ENCODE peak calls at places on chromosomes 3 and 15, in six cellular contexts. One of them, this sample, is unnamed.

GRCh38 chr15:52086001-52086786 is 26.4 kb downstream of the BCL2L10 start:
- DNase-seq in GM20000: no peak
- DNase-seq in nephron progenitor cell: no peak
- DNase-seq in AG10803: no peak
- DNase-seq in heart left ventricle: no peak
- DNase-seq in mesothelial cell of epicardium: no peak
- DNase-seq in this sample: no peak

GRCh38 chr3:141686477-141687280 is 51.4 kb upstream of the RNF7 start:
- DNase-seq in GM20000: no peak
- DNase-seq in heart left ventricle: peak
- DNase-seq in mesothelial cell of epicardium: no peak
- DNase-seq in nephron progenitor cell: no peak
- DNase-seq in AG10803: peak
- DNase-seq in this sample: no peak

GRCh38 chr3:25576836-25577454 is 87.8 kb downstream of the TOP2B start:
- DNase-seq in heart left ventricle: no peak
- DNase-seq in AG10803: no peak
- DNase-seq in GM20000: no peak
- DNase-seq in nephron progenitor cell: no peak
- DNase-seq in mesothelial cell of epicardium: no peak
- DNase-seq in this sample: no peak

GRCh38 chr3:136929984-136930671 is 27.7 kb upstream of the IL20RB start:
- DNase-seq in GM20000: no peak
- DNase-seq in AG10803: peak
- DNase-seq in mesothelial cell of epicardium: no peak
- DNase-seq in nephron progenitor cell: no peak
- DNase-seq in heart left ventricle: peak
- DNase-seq in this sample: no peak

GRCh38 chr3:16653712-16654111 is 48.5 kb upstream of the DAZL start:
- DNase-seq in mesothelial cell of epicardium: no peak
- DNase-seq in heart left ventricle: no peak
- DNase-seq in GM20000: no peak
- DNase-seq in nephron progenitor cell: no peak
- DNase-seq in AG10803: no peak
- DNase-seq in this sample: no peak

GRCh38 chr3:155746703-155747102 is 1.8 kb upstream of the PLCH1 start:
- DNase-seq in nephron progenitor cell: no peak
- DNase-seq in heart left ventricle: no peak
- DNase-seq in mesothelial cell of epicardium: no peak
- DNase-seq in AG10803: no peak
- DNase-seq in GM20000: no peak
- DNase-seq in this sample: no peak

GRCh38 chr3:194220776-194221735 is 85.1 kb downstream of the HES1 start:
- DNase-seq in nephron progenitor cell: no peak
- DNase-seq in AG10803: no peak
- DNase-seq in GM20000: no peak
- DNase-seq in mesothelial cell of epicardium: no peak
- DNase-seq in heart left ventricle: no peak
- DNase-seq in this sample: no peak

GRCh38 chr3:187150599-187150998 is 11.3 kb upstream of the RPL39L start:
- DNase-seq in AG10803: no peak
- DNase-seq in heart left ventricle: no peak
- DNase-seq in mesothelial cell of epicardium: no peak
- DNase-seq in nephron progenitor cell: no peak
- DNase-seq in GM20000: peak
- DNase-seq in this sample: no peak

GRCh38 chr3:146164071-146164470 is 3.1 kb upstream of the PLOD2 start:
- DNase-seq in mesothelial cell of epicardium: no peak
- DNase-seq in heart left ventricle: no peak
- DNase-seq in AG10803: no peak
- DNase-seq in GM20000: no peak
- DNase-seq in nephron progenitor cell: no peak
- DNase-seq in this sample: no peak

GRCh38 chr15:68055224-68055705 is 1.1 kb downstream of the PIAS1 start:
- DNase-seq in mesothelial cell of epicardium: no peak
- DNase-seq in AG10803: peak
- DNase-seq in heart left ventricle: no peak
- DNase-seq in nephron progenitor cell: peak
- DNase-seq in GM20000: peak
- DNase-seq in this sample: no peak

GRCh38 chr3:64595253-64595694 is 92.5 kb downstream of the ADAMTS9 start:
- DNase-seq in AG10803: peak
- DNase-seq in GM20000: no peak
- DNase-seq in nephron progenitor cell: no peak
- DNase-seq in heart left ventricle: peak
- DNase-seq in mesothelial cell of epicardium: no peak
- DNase-seq in this sample: no peak

GRCh38 chr3:46334911-46335478 is 18.9 kb upstream of the CCR2 start:
- DNase-seq in GM20000: no peak
- DNase-seq in heart left ventricle: no peak
- DNase-seq in mesothelial cell of epicardium: no peak
- DNase-seq in AG10803: peak
- DNase-seq in nephron progenitor cell: no peak
- DNase-seq in this sample: no peak

GRCh38 chr15:58286541-58286940 is 145.2 kb upstream of the LIPC start:
- DNase-seq in heart left ventricle: no peak
- DNase-seq in AG10803: no peak
- DNase-seq in GM20000: no peak
- DNase-seq in nephron progenitor cell: no peak
- DNase-seq in mesothelial cell of epicardium: no peak
- DNase-seq in this sample: no peak

GRCh38 chr3:79878697-79879096 is 110.9 kb upstream of the ROBO1 start:
- DNase-seq in nephron progenitor cell: no peak
- DNase-seq in heart left ventricle: no peak
- DNase-seq in mesothelial cell of epicardium: no peak
- DNase-seq in AG10803: no peak
- DNase-seq in GM20000: no peak
- DNase-seq in this sample: no peak

GRCh38 chr3:77319711-77320110 is 279.8 kb downstream of the ROBO2 start:
- DNase-seq in mesothelial cell of epicardium: no peak
- DNase-seq in GM20000: no peak
- DNase-seq in AG10803: no peak
- DNase-seq in heart left ventricle: no peak
- DNase-seq in nephron progenitor cell: no peak
- DNase-seq in this sample: no peak

GRCh38 chr15:92277776-92278175 is 115.9 kb upstream of the ST8SIA2 start:
- DNase-seq in mesothelial cell of epicardium: no peak
- DNase-seq in nephron progenitor cell: no peak
- DNase-seq in GM20000: no peak
- DNase-seq in heart left ventricle: no peak
- DNase-seq in AG10803: peak
- DNase-seq in this sample: no peak

GRCh38 chr3:177345973-177346503 is 148.8 kb upstream of the TBL1XR1 start:
- DNase-seq in nephron progenitor cell: no peak
- DNase-seq in heart left ventricle: no peak
- DNase-seq in GM20000: no peak
- DNase-seq in mesothelial cell of epicardium: no peak
- DNase-seq in AG10803: no peak
- DNase-seq in this sample: no peak

GRCh38 chr15:37101634-37102314 is 1.4 kb upstream of the MEIS2 start:
- DNase-seq in AG10803: peak
- DNase-seq in heart left ventricle: peak
- DNase-seq in GM20000: peak
- DNase-seq in mesothelial cell of epicardium: peak
- DNase-seq in nephron progenitor cell: peak
- DNase-seq in this sample: no peak

GRCh38 chr3:107775958-107776357 is 253.2 kb downstream of the BBX start:
- DNase-seq in AG10803: no peak
- DNase-seq in mesothelial cell of epicardium: no peak
- DNase-seq in GM20000: no peak
- DNase-seq in heart left ventricle: no peak
- DNase-seq in nephron progenitor cell: no peak
- DNase-seq in this sample: no peak

GRCh38 chr3:38549957-38550840 is 54.1 kb downstream of the EXOG start:
- DNase-seq in mesothelial cell of epicardium: no peak
- DNase-seq in GM20000: no peak
- DNase-seq in AG10803: no peak
- DNase-seq in nephron progenitor cell: no peak
- DNase-seq in heart left ventricle: no peak
- DNase-seq in this sample: no peak

GRCh38 chr3:194019766-194020165 is 116.2 kb upstream of the HES1 start:
- DNase-seq in mesothelial cell of epicardium: no peak
- DNase-seq in AG10803: no peak
- DNase-seq in heart left ventricle: no peak
- DNase-seq in GM20000: no peak
- DNase-seq in nephron progenitor cell: peak
- DNase-seq in this sample: no peak

GRCh38 chr3:25441234-25441856 is 13.3 kb downstream of the RARB start:
- DNase-seq in AG10803: no peak
- DNase-seq in heart left ventricle: no peak
- DNase-seq in nephron progenitor cell: no peak
- DNase-seq in GM20000: peak
- DNase-seq in mesothelial cell of epicardium: no peak
- DNase-seq in this sample: no peak

GRCh38 chr3:10173926-10174435 is 9.3 kb downstream of the IRAK2 start:
- DNase-seq in GM20000: no peak
- DNase-seq in mesothelial cell of epicardium: no peak
- DNase-seq in heart left ventricle: peak
- DNase-seq in nephron progenitor cell: no peak
- DNase-seq in AG10803: peak
- DNase-seq in this sample: no peak

GRCh38 chr3:191051037-191051436 is 148.0 kb upstream of the OSTN start:
- DNase-seq in GM20000: peak
- DNase-seq in heart left ventricle: no peak
- DNase-seq in mesothelial cell of epicardium: no peak
- DNase-seq in nephron progenitor cell: no peak
- DNase-seq in AG10803: peak
- DNase-seq in this sample: no peak

GRCh38 chr3:30017882-30018281 is 588.5 kb upstream of the TGFBR2 start:
- DNase-seq in AG10803: no peak
- DNase-seq in nephron progenitor cell: no peak
- DNase-seq in heart left ventricle: no peak
- DNase-seq in mesothelial cell of epicardium: no peak
- DNase-seq in GM20000: no peak
- DNase-seq in this sample: no peak

GRCh38 chr3:45968149-45968548 is 24.9 kb downstream of the CXCR6 start:
- DNase-seq in GM20000: no peak
- DNase-seq in nephron progenitor cell: no peak
- DNase-seq in mesothelial cell of epicardium: no peak
- DNase-seq in heart left ventricle: no peak
- DNase-seq in AG10803: no peak
- DNase-seq in this sample: no peak

GRCh38 chr3:29773481-29773880 is 492.6 kb downstream of the RBMS3 start:
- DNase-seq in heart left ventricle: no peak
- DNase-seq in GM20000: no peak
- DNase-seq in AG10803: no peak
- DNase-seq in mesothelial cell of epicardium: no peak
- DNase-seq in nephron progenitor cell: no peak
- DNase-seq in this sample: no peak

GRCh38 chr15:99502661-99503060 is 63.1 kb upstream of the MEF2A start:
- DNase-seq in GM20000: no peak
- DNase-seq in AG10803: no peak
- DNase-seq in heart left ventricle: no peak
- DNase-seq in nephron progenitor cell: no peak
- DNase-seq in mesothelial cell of epicardium: no peak
- DNase-seq in this sample: no peak

GRCh38 chr3:54240-54639 is 142.3 kb upstream of the CHL1 start:
- DNase-seq in nephron progenitor cell: no peak
- DNase-seq in GM20000: no peak
- DNase-seq in mesothelial cell of epicardium: no peak
- DNase-seq in heart left ventricle: no peak
- DNase-seq in AG10803: no peak
- DNase-seq in this sample: no peak
- TF ChIP-seq CTCF in nephron progenitor cell: no peak
- TF ChIP-seq CTCF in GM20000: no peak
- TF ChIP-seq CTCF in mesothelial cell of epicardium: no peak
- TF ChIP-seq CTCF in heart left ventricle: no peak
- TF ChIP-seq CTCF in AG10803: no peak
- TF ChIP-seq CTCF in this sample: no peak

DNA sequence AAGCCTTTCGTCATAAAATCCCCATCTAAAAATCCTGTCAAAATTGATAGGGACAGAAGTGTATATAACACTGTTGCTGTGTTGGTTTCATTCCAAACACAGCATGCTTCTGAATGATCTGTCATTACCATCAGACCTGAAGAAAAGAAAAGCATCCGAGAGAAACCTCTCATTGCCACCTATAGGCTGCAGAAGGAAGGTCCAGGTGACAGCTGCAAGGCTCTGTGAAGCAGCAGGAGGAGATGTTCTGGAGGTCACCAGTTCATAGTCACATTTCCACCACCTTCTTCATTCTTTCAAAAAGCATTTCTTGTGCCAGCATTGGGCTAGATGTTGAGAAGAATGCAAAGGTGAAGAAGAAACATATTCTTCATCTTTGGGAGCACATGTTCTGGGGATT is 503.7 kb upstream of the NR2F2 start:
- DNase-seq in GM20000: no peak
- DNase-seq in AG10803: no peak
- DNase-seq in heart left ventricle: no peak
- DNase-seq in nephron progenitor cell: no peak
- DNase-seq in mesothelial cell of epicardium: no peak
- DNase-seq in this sample: no peak
- TF ChIP-seq CTCF in GM20000: no peak
- TF ChIP-seq CTCF in AG10803: no peak
- TF ChIP-seq CTCF in heart left ventricle: no peak
- TF ChIP-seq CTCF in nephron progenitor cell: no peak
- TF ChIP-seq CTCF in mesothelial cell of epicardium: no peak
- TF ChIP-seq CTCF in this sample: peak

GRCh38 chr3:56302417-56302816 is 165.8 kb downstream of the ERC2 start:
- DNase-seq in nephron progenitor cell: no peak
- DNase-seq in AG10803: no peak
- DNase-seq in mesothelial cell of epicardium: no peak
- DNase-seq in GM20000: no peak
- DNase-seq in heart left ventricle: no peak
- DNase-seq in this sample: no peak
- TF ChIP-seq CTCF in nephron progenitor cell: peak
- TF ChIP-seq CTCF in AG10803: peak
- TF ChIP-seq CTCF in mesothelial cell of epicardium: peak
- TF ChIP-seq CTCF in GM20000: no peak
- TF ChIP-seq CTCF in heart left ventricle: no peak
- TF ChIP-seq CTCF in this sample: peak

DNA sequence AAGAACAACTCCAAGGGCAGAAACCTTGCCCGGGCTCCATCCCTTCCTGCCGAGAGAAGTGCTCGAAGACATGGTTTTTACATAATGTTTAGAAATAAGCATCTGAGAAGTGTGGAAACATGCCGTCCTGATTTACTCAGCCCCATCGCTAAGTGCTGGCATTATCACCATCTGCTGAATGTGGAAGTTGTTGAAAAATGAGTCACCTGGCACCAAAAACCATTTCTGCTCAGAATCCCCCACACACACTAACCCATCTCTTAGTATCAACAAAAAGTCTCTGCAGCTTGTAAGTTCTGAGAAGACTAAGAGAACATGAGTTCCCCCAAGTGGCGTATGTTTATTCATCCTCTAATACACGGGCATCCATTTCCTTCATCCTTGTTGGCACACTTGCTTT is 51.0 kb upstream of the ARL8B start:
- DNase-seq in AG10803: peak
- DNase-seq in GM20000: no peak
- DNase-seq in mesothelial cell of epicardium: no peak
- DNase-seq in nephron progenitor cell: no peak
- DNase-seq in heart left ventricle: no peak
- DNase-seq in this sample: no peak
- TF ChIP-seq CTCF in AG10803: peak
- TF ChIP-seq CTCF in GM20000: no peak
- TF ChIP-seq CTCF in mesothelial cell of epicardium: no peak
- TF ChIP-seq CTCF in nephron progenitor cell: no peak
- TF ChIP-seq CTCF in heart left ventricle: no peak
- TF ChIP-seq CTCF in this sample: peak

GRCh38 chr3:9067352-9067975 is 104.2 kb upstream of the RAD18 start:
- DNase-seq in mesothelial cell of epicardium: no peak
- DNase-seq in nephron progenitor cell: peak
- DNase-seq in AG10803: peak
- DNase-seq in heart left ventricle: peak
- DNase-seq in GM20000: peak
- DNase-seq in this sample: no peak
- TF ChIP-seq CTCF in mesothelial cell of epicardium: peak
- TF ChIP-seq CTCF in nephron progenitor cell: peak
- TF ChIP-seq CTCF in AG10803: peak
- TF ChIP-seq CTCF in heart left ventricle: peak
- TF ChIP-seq CTCF in GM20000: peak
- TF ChIP-seq CTCF in this sample: peak

This sample was measured in chondrocyte.